ENCODE peak calls at places on chromosomes 16 and 17, in four cellular contexts. C is CD4-positive, alpha-beta T cell; T is foreskin fibroblast; D is cardiac muscle cell. E is an unnamed sample.

GRCh38 chr17:3729881-3730280 is 6.2 kb downstream of the HASPIN start:
- DNase-seq in D (no peak), C (no peak), T (no peak), E (no peak)

GRCh38 chr17:15197229-15197628 is 67.9 kb downstream of the PMP22 start:
- DNase-seq in C (no peak), T (no peak), D (no peak), E (no peak)

GRCh38 chr16:56336071-56336688 is 89.2 kb downstream of the AMFR start:
- DNase-seq in D (peak; percentile 82), C (no peak), T (no peak), E (no peak)

GRCh38 chr17:9424071-9424640 is 151.5 kb downstream of the STX8 start:
- DNase-seq in T (no peak), D (no peak), C (no peak), E (no peak)

GRCh38 chr17:17416400-17417360 is 60.1 kb upstream of the MED9 start:
- DNase-seq in C (peak; percentile 33), D (no peak), T (peak; percentile 83), E (peak; percentile 73)

GRCh38 chr17:13957636-13958035 is 111.7 kb upstream of the COX10 start:
- DNase-seq in C (no peak), T (peak; percentile 68), D (no peak), E (peak; percentile 26)

GRCh38 chr16:3509470-3509928 is 8.7 kb downstream of the CLUAP1 start:
- DNase-seq in C (peak; percentile 85), T (no peak), D (no peak), E (no peak)

GRCh38 chr17:81151039-81151677 is 14.1 kb upstream of the PVALEF start:
- DNase-seq in C (no peak), T (no peak), D (no peak), E (no peak)

GRCh38 chr17:19743101-19744100 is 4.7 kb downstream of the ALDH3A1 start:
- DNase-seq in C (no peak), T (no peak), D (no peak), E (no peak)

GRCh38 chr16:70714526-70715112 is 28.8 kb upstream of the MTSS2 start:
- DNase-seq in T (no peak), D (no peak), C (no peak), E (no peak)
- TF ChIP-seq CTCF in T (no peak), D (no peak), C (no peak), E (no peak)

DNA sequence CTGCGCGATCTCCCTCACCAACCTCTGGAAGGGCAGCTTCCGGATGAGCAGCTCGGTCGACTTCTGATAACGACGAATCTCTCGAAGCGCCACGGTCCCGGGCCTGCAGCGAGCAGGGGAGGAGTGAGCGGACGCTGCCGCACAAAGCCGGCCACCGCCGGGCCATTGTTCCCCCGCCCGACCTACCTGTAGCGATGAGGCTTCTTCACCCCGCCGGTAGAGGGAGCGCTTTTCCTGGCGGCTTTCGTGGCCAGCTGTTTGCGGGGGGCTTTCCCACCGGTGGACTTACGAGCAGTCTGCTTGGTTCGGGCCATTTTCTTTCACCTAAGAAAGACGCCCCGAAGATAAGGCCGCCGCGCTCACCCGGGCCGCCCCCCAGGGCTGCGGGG is 5.8 kb upstream of the UNK start:
- DNase-seq in T (no peak), C (no peak), D (peak; percentile 34), E (no peak)
- TF ChIP-seq CTCF in T (peak; percentile 42), C (peak; percentile 25), D (peak; percentile 54), E (peak; percentile 84)

GRCh38 chr16:73569266-73569665 is 521.3 kb upstream of the ZFHX3 start:
- DNase-seq in C (no peak), T (no peak), D (no peak), E (no peak)

GRCh38 chr16:73565925-73566324 is 518.0 kb upstream of the ZFHX3 start:
- DNase-seq in T (no peak), D (no peak), C (no peak), E (no peak)

GRCh38 chr16:73563709-73564108 is 515.8 kb upstream of the ZFHX3 start:
- DNase-seq in D (no peak), T (no peak), C (no peak), E (no peak)

GRCh38 chr16:73568769-73569168 is 520.8 kb upstream of the ZFHX3 start:
- DNase-seq in D (no peak), C (no peak), T (no peak), E (no peak)

DNA sequence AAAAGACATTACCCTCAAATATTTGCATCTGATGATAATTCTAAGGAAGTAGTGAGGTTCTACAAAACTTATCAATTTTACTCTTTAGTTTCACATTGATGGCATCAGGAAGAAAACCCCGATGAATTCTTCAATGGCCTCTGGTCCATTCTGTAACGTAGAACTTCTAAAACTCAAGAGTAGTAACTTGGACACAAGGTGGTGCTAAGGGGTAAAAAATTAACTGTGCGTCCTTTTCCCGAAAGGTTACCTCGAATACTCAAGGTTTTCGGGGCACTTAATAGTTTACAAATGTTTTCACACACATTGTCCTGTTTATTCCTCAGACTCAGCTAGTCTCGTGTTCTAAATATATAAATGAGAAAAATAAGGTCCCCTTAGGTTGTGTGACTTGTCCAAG is 517.3 kb upstream of the ZFHX3 start:
- DNase-seq in T (no peak), D (peak; percentile 41), C (no peak), E (no peak)
- TF ChIP-seq CTCF in T (no peak), D (peak; percentile 3), C (no peak), E (peak; percentile 53)

GRCh38 chr17:75406222-75406615 is 741 bp upstream of the GRB2 start:
- DNase-seq in C (no peak), D (no peak), T (peak; percentile 43), E (no peak)

GRCh38 chr17:75404739-75405364 is 626 bp downstream of the GRB2 start:
- DNase-seq in C (peak; percentile 31), T (peak; percentile 58), D (peak; percentile 61), E (peak; percentile 17)

GRCh38 chr17:75410141-75410540 is 4.7 kb upstream of the GRB2 start:
- DNase-seq in T (no peak), D (no peak), C (no peak), E (no peak)

GRCh38 chr17:75405365-75406221 is at the start of gene GRB2:
- DNase-seq in D (peak; percentile 98), T (peak; percentile 99), C (peak; percentile 99), E (peak; percentile 95)

GRCh38 chr17:75407655-75408352 is 2.3 kb upstream of the GRB2 start:
- DNase-seq in D (no peak), C (no peak), T (no peak), E (no peak)
- TF ChIP-seq CTCF in D (no peak), C (no peak), T (no peak), E (no peak)

GRCh38 chr17:77735051-77735340 is 223.5 kb upstream of the TNRC6C start:
- DNase-seq in T (no peak), D (no peak), C (no peak), E (no peak)

GRCh38 chr17:77734371-77735050 is 224.0 kb upstream of the TNRC6C start:
- DNase-seq in D (peak; percentile 83), C (no peak), T (peak; percentile 67), E (peak; percentile 13)

GRCh38 chr17:77736207-77736600 is 222.3 kb upstream of the TNRC6C start:
- DNase-seq in T (no peak), C (no peak), D (peak; percentile 42), E (no peak)

GRCh38 chr17:77735341-77736206 is 222.9 kb upstream of the TNRC6C start:
- DNase-seq in C (no peak), D (peak; percentile 42), T (peak; percentile 25), E (no peak)

DNA sequence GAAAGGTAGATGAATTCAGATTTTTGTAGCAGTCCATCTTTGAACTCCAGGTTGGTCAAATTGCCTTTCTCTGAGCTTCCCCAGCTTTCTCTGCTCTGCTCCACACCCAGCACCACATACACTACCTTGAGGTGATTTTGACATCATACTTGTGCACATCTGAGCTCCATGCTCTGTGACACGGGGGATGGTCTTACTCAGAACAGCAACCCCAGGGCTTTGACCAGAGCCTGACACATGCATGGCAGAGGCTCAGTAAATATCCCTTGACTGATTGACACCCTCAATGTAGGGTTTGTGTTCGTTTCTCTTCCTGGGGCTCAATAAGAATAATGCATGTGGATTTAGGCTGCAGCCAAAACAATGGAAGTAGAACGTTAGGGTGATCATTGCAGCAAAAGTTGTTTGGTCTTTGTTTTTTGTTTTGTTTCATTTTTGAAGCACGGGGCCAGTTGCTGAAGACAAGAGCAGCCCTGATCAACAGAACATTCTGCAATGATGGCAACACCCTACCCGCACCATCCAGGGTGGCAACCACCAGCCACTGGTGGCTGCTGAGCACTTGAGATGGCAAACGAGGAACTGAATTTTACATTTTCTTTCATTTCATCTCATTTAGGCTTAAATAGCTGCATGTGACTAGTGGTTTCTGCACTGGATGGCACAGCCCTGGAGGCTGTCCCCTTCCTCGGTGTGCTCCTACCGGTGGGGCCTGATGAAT is 224.8 kb upstream of the TNRC6C start:
- DNase-seq in D (no peak), C (no peak), T (no peak), E (no peak)
- TF ChIP-seq CTCF in D (no peak), C (no peak), T (no peak), E (no peak)

DNA sequence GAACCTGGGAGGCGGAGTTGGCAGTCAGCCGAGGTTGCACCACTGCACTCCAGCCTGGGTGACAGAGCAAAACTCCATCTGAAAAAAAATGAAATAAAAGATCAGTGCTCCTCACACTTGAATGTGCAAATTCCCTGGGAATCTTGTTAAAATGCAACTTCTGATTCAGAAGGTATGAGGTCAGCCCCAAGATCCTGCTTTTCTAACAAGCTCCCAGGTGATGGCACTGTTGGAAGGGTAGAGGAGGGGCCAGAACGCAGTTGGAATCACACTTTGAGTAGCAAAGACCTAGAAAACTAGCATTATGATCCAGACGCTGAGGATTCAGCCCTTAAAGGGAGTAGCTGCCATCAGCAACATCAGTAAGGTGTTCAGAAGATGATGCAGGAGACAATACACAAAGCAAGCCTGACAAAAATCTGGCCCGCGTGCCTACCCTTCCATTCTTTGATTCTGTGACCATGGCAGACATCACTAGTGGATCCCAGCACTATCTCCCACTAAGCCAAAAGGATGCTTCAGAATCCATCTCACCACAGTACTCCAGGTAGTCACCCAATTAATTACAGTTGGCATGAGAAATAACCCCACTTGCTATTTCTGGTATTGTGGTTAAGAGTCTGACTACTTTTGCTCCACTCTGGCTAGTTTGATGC is 33.1 kb upstream of the MEIOC start:
- DNase-seq in T (no peak), D (no peak), C (no peak), E (peak; percentile 18)
- TF ChIP-seq CTCF in T (no peak), D (no peak), C (no peak), E (no peak)

GRCh38 chr17:7295230-7296180 is 1.1 kb upstream of the YBX2 start:
- DNase-seq in T (no peak), C (no peak), D (no peak), E (no peak)

GRCh38 chr17:7293131-7293557 is 1.3 kb downstream of the YBX2 start:
- DNase-seq in D (no peak), T (no peak), C (no peak), E (no peak)

GRCh38 chr17:7293821-7294613 is 422 bp downstream of the YBX2 start:
- DNase-seq in T (no peak), D (peak; percentile 52), C (no peak), E (no peak)

GRCh38 chr17:7294614-7295153 is at the start of gene YBX2:
- DNase-seq in C (peak; percentile 59), D (peak; percentile 96), T (peak; percentile 65), E (no peak)

DNA sequence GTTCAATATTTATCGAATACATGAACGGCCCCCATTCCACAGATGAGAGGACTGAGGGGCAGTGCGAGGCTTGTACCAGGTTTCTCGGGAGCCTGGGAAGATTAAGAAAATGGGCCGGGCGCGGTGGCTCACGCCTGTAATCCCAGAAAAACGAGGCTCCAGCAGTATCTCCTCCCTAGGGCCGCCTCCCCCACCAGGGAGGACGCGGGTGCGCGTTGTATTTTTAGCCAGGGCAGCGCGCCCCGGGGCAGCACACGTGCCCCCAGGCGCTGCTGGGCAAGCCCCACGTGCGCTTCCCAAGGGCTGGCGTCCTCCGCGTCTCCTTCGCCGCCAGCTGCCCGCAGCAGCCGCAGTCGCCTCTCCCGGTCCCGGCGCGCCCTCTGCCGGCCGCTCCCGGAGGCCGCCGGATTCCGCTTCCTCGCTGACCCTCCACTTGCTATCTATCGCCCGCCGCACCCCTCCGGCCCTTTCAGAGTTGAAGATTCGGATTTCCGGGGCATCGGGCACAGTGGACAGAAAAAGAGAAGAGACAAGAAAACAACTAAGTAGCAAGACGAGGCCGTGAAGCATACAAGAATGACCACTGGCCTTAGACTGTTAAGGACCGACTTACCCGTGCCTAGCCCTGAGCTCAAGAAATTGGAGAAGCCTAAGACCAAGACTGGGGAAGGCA is 1.9 kb upstream of the YBX2 start:
- DNase-seq in T (peak; percentile 95), C (peak; percentile 54), D (peak; percentile 92), E (peak; percentile 65)
- TF ChIP-seq CTCF in T (peak; percentile 85), C (peak; percentile 98), D (peak; percentile 92), E (peak; percentile 98)

E was measured in HFFc6.